ENCODE peak calls at places on chromosomes 1 and 21, in six cellular contexts. D is GF-D8; W is stimulated activated naive CD4-positive, alpha-beta T cell treated with Interleukin-2 at 50 U/mL for 16 hours; X is activated naive CD4-positive, alpha-beta T cell treated with Interleukin-2 at 50 U/mL for 16 hours; N is progenitor cell of endocrine pancreas; M is aorta. Q is an unnamed sample.

GRCh38 chr1:94265011-94265422 is 27.6 kb upstream of the ARHGAP29 start:
- DNase-seq in M (no peak), X (no peak), N (no peak), W (no peak), D (no peak), Q (no peak)

GRCh38 chr1:42936309-42937078 is 22.2 kb downstream of the SLC2A1 start:
- DNase-seq in M (peak), W (peak), X (peak), N (no peak), D (no peak), Q (no peak)

GRCh38 chr1:45583666-45584350 is at the start of gene NASP:
- DNase-seq in D (peak), W (peak), N (peak), M (peak), X (peak), Q (peak)

GRCh38 chr1:95370671-95370992 is 136.6 kb downstream of the RWDD3 start:
- DNase-seq in W (no peak), N (no peak), M (no peak), X (no peak), D (no peak), Q (no peak)

GRCh38 chr1:108049083-108049819 is 84.3 kb upstream of the VAV3 start:
- DNase-seq in N (no peak), X (peak), W (no peak), D (peak), M (no peak), Q (peak)

GRCh38 chr1:81834921-81835698 is 34.4 kb downstream of the ADGRL2 start:
- DNase-seq in M (no peak), W (no peak), X (no peak), D (no peak), N (no peak), Q (no peak)

GRCh38 chr1:46553506-46553905 is 2.1 kb upstream of the KNCN start:
- DNase-seq in X (no peak), M (peak), D (no peak), N (no peak), W (no peak), Q (no peak)

GRCh38 chr1:240701412-240701811 is 89.5 kb upstream of the GREM2 start:
- DNase-seq in N (no peak), D (no peak), M (no peak), X (no peak), W (no peak), Q (no peak)

GRCh38 chr1:155003766-155004351 is 1.3 kb downstream of the ZBTB7B start:
- DNase-seq in M (peak), W (no peak), N (no peak), D (no peak), X (no peak), Q (no peak)

GRCh38 chr1:91821126-91821868 is 64.7 kb downstream of the TGFBR3 start:
- DNase-seq in M (no peak), D (no peak), X (no peak), N (no peak), W (no peak), Q (no peak)

GRCh38 chr21:45027241-45028196 is 46.9 kb upstream of the ADARB1 start:
- DNase-seq in W (no peak), M (peak), X (no peak), D (no peak), N (no peak), Q (no peak)

GRCh38 chr21:36887983-36888382 is 78.5 kb downstream of the HLCS start:
- DNase-seq in D (no peak), X (no peak), M (no peak), W (no peak), N (no peak), Q (no peak)

GRCh38 chr1:20792177-20792576 is 5.1 kb upstream of the HP1BP3 start:
- DNase-seq in M (no peak), W (no peak), D (no peak), N (no peak), X (no peak), Q (no peak)

GRCh38 chr1:25061596-25061995 is 131.5 kb upstream of the RUNX3 start:
- DNase-seq in M (peak), D (no peak), X (no peak), W (no peak), N (no peak), Q (no peak)

GRCh38 chr1:246110343-246111219 is 396.5 kb downstream of the SMYD3 start:
- DNase-seq in W (no peak), D (no peak), M (no peak), N (no peak), X (no peak), Q (no peak)

GRCh38 chr1:190608282-190608681 is 130.6 kb upstream of the BRINP3 start:
- DNase-seq in X (no peak), W (no peak), D (no peak), M (no peak), N (no peak), Q (no peak)

GRCh38 chr1:29438991-29439390 is 202.7 kb downstream of the PTPRU start:
- DNase-seq in W (no peak), D (no peak), X (no peak), M (no peak), N (no peak), Q (no peak)

GRCh38 chr1:174364996-174365760 is 82.6 kb upstream of the GPR52 start:
- DNase-seq in X (no peak), M (no peak), D (no peak), W (no peak), N (no peak), Q (no peak)

GRCh38 chr21:38760762-38761155 is 45.0 kb upstream of the ETS2 start:
- DNase-seq in M (no peak), D (no peak), W (no peak), X (no peak), N (no peak), Q (no peak)

Q was measured in neural crest cell.